ENCODE peak calls at places on chromosomes 7 and 10, in six cellular contexts. One of them, this sample, is unnamed.

GRCh38 chr10:129140861-129141260 is 326.2 kb upstream of the MGMT start:
- DNase-seq in cardiac septum: no peak
- DNase-seq in thyroid gland: no peak
- DNase-seq in GM23338: no peak
- DNase-seq in GM20000: no peak
- DNase-seq in stimulated activated CD4-positive, alpha-beta T cell treated with anti-CD3 and anti-CD28 coated beads, Interleukin-2, amount 100 ng/mL, for 48 hours: no peak
- DNase-seq in this sample: no peak

GRCh38 chr7:1058311-1058710 is 14.0 kb downstream of the GPR146 start:
- DNase-seq in cardiac septum: no peak
- DNase-seq in thyroid gland: no peak
- DNase-seq in GM23338: no peak
- DNase-seq in GM20000: no peak
- DNase-seq in stimulated activated CD4-positive, alpha-beta T cell treated with anti-CD3 and anti-CD28 coated beads, Interleukin-2, amount 100 ng/mL, for 48 hours: no peak
- DNase-seq in this sample: no peak

GRCh38 chr7:26180792-26181198 is 19.8 kb downstream of the HNRNPA2B1 start:
- DNase-seq in cardiac septum: no peak
- DNase-seq in thyroid gland: no peak
- DNase-seq in GM23338: no peak
- DNase-seq in GM20000: no peak
- DNase-seq in stimulated activated CD4-positive, alpha-beta T cell treated with anti-CD3 and anti-CD28 coated beads, Interleukin-2, amount 100 ng/mL, for 48 hours: no peak
- DNase-seq in this sample: no peak

GRCh38 chr10:24331457-24331856 is 122.5 kb downstream of the KIAA1217 start:
- DNase-seq in cardiac septum: no peak
- DNase-seq in thyroid gland: peak; percentile 85
- DNase-seq in GM23338: peak; percentile 47
- DNase-seq in GM20000: no peak
- DNase-seq in stimulated activated CD4-positive, alpha-beta T cell treated with anti-CD3 and anti-CD28 coated beads, Interleukin-2, amount 100 ng/mL, for 48 hours: no peak
- DNase-seq in this sample: no peak

GRCh38 chr7:108324053-108325038 is 131.9 kb downstream of the NRCAM start:
- DNase-seq in cardiac septum: no peak
- DNase-seq in thyroid gland: no peak
- DNase-seq in GM23338: peak; percentile 13
- DNase-seq in GM20000: no peak
- DNase-seq in stimulated activated CD4-positive, alpha-beta T cell treated with anti-CD3 and anti-CD28 coated beads, Interleukin-2, amount 100 ng/mL, for 48 hours: no peak
- DNase-seq in this sample: no peak

GRCh38 chr10:63711866-63712716 is 190.9 kb downstream of the REEP3 start:
- DNase-seq in cardiac septum: peak; percentile 94
- DNase-seq in thyroid gland: peak; percentile 100
- DNase-seq in GM23338: no peak
- DNase-seq in GM20000: no peak
- DNase-seq in stimulated activated CD4-positive, alpha-beta T cell treated with anti-CD3 and anti-CD28 coated beads, Interleukin-2, amount 100 ng/mL, for 48 hours: no peak
- DNase-seq in this sample: no peak

GRCh38 chr10:110356628-110357245 is 52.0 kb upstream of the SMNDC1 start:
- DNase-seq in cardiac septum: no peak
- DNase-seq in thyroid gland: peak; percentile 93
- DNase-seq in GM23338: no peak
- DNase-seq in GM20000: peak; percentile 84
- DNase-seq in stimulated activated CD4-positive, alpha-beta T cell treated with anti-CD3 and anti-CD28 coated beads, Interleukin-2, amount 100 ng/mL, for 48 hours: peak; percentile 66
- DNase-seq in this sample: peak; percentile 86

GRCh38 chr7:47197508-47197907 is 384.4 kb downstream of the TNS3 start:
- DNase-seq in cardiac septum: no peak
- DNase-seq in thyroid gland: no peak
- DNase-seq in GM23338: no peak
- DNase-seq in GM20000: no peak
- DNase-seq in stimulated activated CD4-positive, alpha-beta T cell treated with anti-CD3 and anti-CD28 coated beads, Interleukin-2, amount 100 ng/mL, for 48 hours: no peak
- DNase-seq in this sample: no peak

GRCh38 chr7:30920584-30921539 is 9.2 kb downstream of the AQP1 start:
- DNase-seq in cardiac septum: peak; percentile 89
- DNase-seq in thyroid gland: peak; percentile 2
- DNase-seq in GM23338: no peak
- DNase-seq in GM20000: no peak
- DNase-seq in stimulated activated CD4-positive, alpha-beta T cell treated with anti-CD3 and anti-CD28 coated beads, Interleukin-2, amount 100 ng/mL, for 48 hours: no peak
- DNase-seq in this sample: no peak

GRCh38 chr10:13791483-13791882 is 204.7 kb downstream of the PRPF18 start:
- DNase-seq in cardiac septum: no peak
- DNase-seq in thyroid gland: no peak
- DNase-seq in GM23338: no peak
- DNase-seq in GM20000: no peak
- DNase-seq in stimulated activated CD4-positive, alpha-beta T cell treated with anti-CD3 and anti-CD28 coated beads, Interleukin-2, amount 100 ng/mL, for 48 hours: no peak
- DNase-seq in this sample: no peak

GRCh38 chr10:8055420-8056349 is 1.2 kb downstream of the GATA3 start:
- DNase-seq in cardiac septum: no peak
- DNase-seq in thyroid gland: peak; percentile 48
- DNase-seq in GM23338: peak; percentile 64
- DNase-seq in GM20000: peak; percentile 68
- DNase-seq in stimulated activated CD4-positive, alpha-beta T cell treated with anti-CD3 and anti-CD28 coated beads, Interleukin-2, amount 100 ng/mL, for 48 hours: no peak
- DNase-seq in this sample: peak; percentile 35

This sample was measured in GM06990.